ENCODE peak calls at places on chromosomes 4 and X, in seven cellular contexts. I is osteoblast, B is HCT116, J is AG09309, D is stomach, C is tibial nerve, T is GM12878. S is an unnamed sample.

GRCh38 chrX:129534816-129535578 is 5.1 kb upstream of the OCRL start:
- DNase-seq in I (peak; percentile 91), B (no peak), J (no peak), D (no peak), C (no peak), T (no peak), S (no peak)

GRCh38 chr4:55216871-55217635 is 91.7 kb upstream of the KDR start:
- DNase-seq in I (peak; percentile 14), B (no peak), J (no peak), D (no peak), C (no peak), T (no peak), S (no peak)

GRCh38 chr4:145234086-145234694 is 53.8 kb upstream of the OTUD4 start:
- DNase-seq in I (peak; percentile 87), B (peak; percentile 35), J (peak; percentile 5), D (peak; percentile 59), C (no peak), T (peak; percentile 49), S (peak; percentile 40)

GRCh38 chrX:20477836-20478532 is 211.3 kb upstream of the RPS6KA3 start:
- DNase-seq in I (no peak), B (no peak), J (no peak), D (no peak), C (no peak), T (no peak), S (no peak)

GRCh38 chrX:138298268-138298667 is 413.2 kb downstream of the FGF13 start:
- DNase-seq in I (no peak), B (no peak), J (no peak), D (no peak), C (no peak), T (no peak), S (no peak)

GRCh38 chr4:118969359-118969758 is 80.7 kb downstream of the SYNPO2 start:
- DNase-seq in I (no peak), B (peak; percentile 32), J (no peak), D (peak; percentile 36), C (peak; percentile 35), T (no peak), S (no peak)

GRCh38 chr4:53601251-53601764 is 10.0 kb upstream of the LNX1 start:
- DNase-seq in I (no peak), B (no peak), J (no peak), D (no peak), C (peak; percentile 35), T (no peak), S (no peak)

GRCh38 chrX:34638116-34638515 is 19.0 kb downstream of the TMEM47 start:
- DNase-seq in I (no peak), B (no peak), J (no peak), D (no peak), C (no peak), T (no peak), S (no peak)

GRCh38 chrX:70444326-70445196 is at the start of gene DLG3:
- DNase-seq in I (peak; percentile 92), B (no peak), J (no peak), D (no peak), C (no peak), T (no peak), S (no peak)

GRCh38 chr4:136357556-136357955 is 1174.7 kb downstream of the PCDH18 start:
- DNase-seq in I (no peak), B (no peak), J (no peak), D (no peak), C (no peak), T (no peak), S (no peak)

GRCh38 chrX:56026816-56027215 is 205.3 kb upstream of the KLF8 start:
- DNase-seq in I (no peak), B (no peak), J (no peak), D (no peak), C (no peak), T (no peak), S (no peak)

GRCh38 chr4:185219551-185220344 is 10.3 kb downstream of the SNX25 start:
- DNase-seq in I (no peak), B (no peak), J (peak; percentile 74), D (no peak), C (no peak), T (no peak), S (no peak)

GRCh38 chr4:70559216-70559830 is 32.7 kb upstream of the AMBN start:
- DNase-seq in I (peak; percentile 86), B (peak; percentile 35), J (peak; percentile 3), D (peak; percentile 60), C (no peak), T (no peak), S (no peak)

GRCh38 chr4:25347473-25347872 is 29.6 kb upstream of the ANAPC4 start:
- DNase-seq in I (no peak), B (no peak), J (no peak), D (no peak), C (no peak), T (no peak), S (no peak)

GRCh38 chrX:82648062-82648461 is 860.0 kb upstream of the POU3F4 start:
- DNase-seq in I (no peak), B (no peak), J (no peak), D (no peak), C (no peak), T (no peak), S (no peak)

GRCh38 chrX:129932792-129933321 is 26.9 kb downstream of the UTP14A start:
- DNase-seq in I (peak; percentile 71), B (no peak), J (no peak), D (no peak), C (no peak), T (no peak), S (no peak)

GRCh38 chr4:92261256-92261655 is 42.5 kb upstream of the GRID2 start:
- DNase-seq in I (no peak), B (no peak), J (no peak), D (no peak), C (no peak), T (no peak), S (no peak)

GRCh38 chr4:161841759-161842158 is 322.0 kb downstream of the FSTL5 start:
- DNase-seq in I (no peak), B (no peak), J (no peak), D (no peak), C (no peak), T (no peak), S (no peak)

GRCh38 chrX:123219916-123220315 is 35.8 kb downstream of the GRIA3 start:
- DNase-seq in I (no peak), B (no peak), J (no peak), D (no peak), C (no peak), T (no peak), S (no peak)

GRCh38 chr4:40629401-40630334 is at the start of gene RBM47:
- DNase-seq in I (peak; percentile 89), B (peak; percentile 50), J (no peak), D (peak; percentile 86), C (no peak), T (no peak), S (peak; percentile 39)

GRCh38 chrX:107742754-107743191 is 32.8 kb downstream of the TSC22D3 start:
- DNase-seq in I (no peak), B (no peak), J (no peak), D (peak; percentile 42), C (no peak), T (no peak), S (no peak)
- H3K4me3 ChIP-seq in I (no peak overlapping the region), B (no peak overlapping the region), J (no peak overlapping the region), D (no peak overlapping the region), C (peak overlapping the region; percentile 37), T (no peak overlapping the region), S (no peak overlapping the region)

GRCh38 chrX:31421441-31421840 is 349.6 kb upstream of the FTHL17 start:
- DNase-seq in I (no peak), B (no peak), J (no peak), D (no peak), C (no peak), T (no peak), S (no peak)

GRCh38 chrX:31420302-31420701 is 348.5 kb upstream of the FTHL17 start:
- DNase-seq in I (no peak), B (no peak), J (no peak), D (no peak), C (no peak), T (no peak), S (no peak)

GRCh38 chrX:31420711-31421151 is 348.9 kb upstream of the FTHL17 start:
- DNase-seq in I (no peak), B (no peak), J (peak; percentile 11), D (no peak), C (no peak), T (no peak), S (no peak)

DNA sequence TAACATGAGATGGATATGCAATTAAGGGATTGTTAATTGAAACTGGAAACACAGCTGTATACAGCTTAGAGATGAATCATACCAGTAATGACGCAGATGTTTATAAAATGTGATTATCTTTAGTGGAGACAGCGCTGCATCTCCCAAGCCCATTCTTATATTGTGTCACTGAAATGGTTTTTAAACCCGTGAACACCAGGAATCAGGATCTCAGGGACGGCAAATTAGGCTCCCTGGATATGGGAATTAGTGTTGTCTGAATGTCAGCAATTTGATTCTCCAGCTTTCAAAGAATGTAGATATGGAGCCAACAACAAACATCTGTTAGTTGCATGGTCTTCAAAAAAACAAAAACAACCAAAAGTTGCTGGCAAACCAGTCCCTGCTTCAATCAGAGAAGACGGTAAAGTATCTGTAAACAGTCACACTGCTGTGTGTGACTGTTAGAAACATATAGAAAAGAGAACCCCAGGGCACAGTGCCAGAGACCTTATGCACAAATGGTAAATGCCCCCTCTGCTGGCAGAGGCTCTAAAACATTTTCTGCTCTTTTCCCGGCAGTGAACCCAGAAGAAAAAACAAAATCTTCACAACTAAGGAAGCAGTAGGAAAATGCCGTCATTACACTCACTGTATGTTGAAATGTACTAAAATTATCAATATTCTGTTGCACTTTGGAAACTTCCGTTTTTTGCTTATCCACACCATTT is 351.9 kb upstream of the FTHL17 start:
- DNase-seq in I (no peak), B (no peak), J (no peak), D (peak; percentile 35), C (peak; percentile 14), T (no peak), S (no peak)
- TF ChIP-seq CTCF in I (peak; percentile 44), B (no peak), J (peak; percentile 42), D (no peak), C (peak; percentile 36), T (peak; percentile 14), S (peak; percentile 22)

GRCh38 chr4:28973591-28974350 is 1746.4 kb upstream of the PCDH7 start:
- DNase-seq in I (no peak), B (no peak), J (no peak), D (no peak), C (no peak), T (no peak), S (no peak)
- H3K4me3 ChIP-seq in I (no peak overlapping the region), B (no peak overlapping the region), J (no peak overlapping the region), D (no peak overlapping the region), C (no peak overlapping the region), T (no peak overlapping the region), S (no peak overlapping the region)

GRCh38 chrX:39935414-39936064 is 162.2 kb downstream of the BCOR start:
- DNase-seq in I (no peak), B (no peak), J (no peak), D (no peak), C (no peak), T (no peak), S (no peak)
- TF ChIP-seq CTCF in I (no peak), B (no peak), J (peak; percentile 5), D (no peak), C (no peak), T (no peak), S (no peak)